ENCODE peak calls at places on chromosomes 13 and 19, in ten cellular contexts. K is adrenal gland, N is gastrocnemius medialis, U is IMR-90, D is HCT116, R is A549, Q is ovary, Y is Peyer's patch, H is GM12878, C is suprapubic skin. J is an unnamed sample.

GRCh38 chr13:99659234-99659633 is 158.0 kb downstream of the TM9SF2 start:
- DNase-seq in K (no peak), N (no peak), U (no peak), D (no peak), R (no peak), Q (no peak), Y (no peak), H (no peak), C (no peak), J (no peak)

GRCh38 chr13:43132911-43133310 is 109.5 kb downstream of the DNAJC15 start:
- DNase-seq in K (no peak), N (no peak), U (no peak), D (no peak), R (no peak), Q (no peak), Y (no peak), H (no peak), C (no peak), J (no peak)

GRCh38 chr19:35938282-35939224 is 2.4 kb downstream of the LRFN3 start:
- DNase-seq in K (no peak), N (no peak), U (no peak), D (no peak), R (no peak), Q (no peak), Y (no peak), H (no peak), C (no peak), J (no peak)

GRCh38 chr19:1860133-1860775 is 3.1 kb downstream of the KLF16 start:
- DNase-seq in K (peak; percentile 83), N (no peak), U (peak; percentile 81), D (no peak), R (peak; percentile 79), Q (peak; percentile 83), Y (peak; percentile 90), H (no peak), C (no peak), J (peak; percentile 75)

GRCh38 chr19:46574533-46574932 is 26.6 kb upstream of the CALM3 start:
- DNase-seq in K (peak; percentile 23), N (no peak), U (no peak), D (no peak), R (no peak), Q (no peak), Y (no peak), H (no peak), C (no peak), J (no peak)

GRCh38 chr19:53545271-53546065 is 7.5 kb downstream of the ZNF331 start:
- DNase-seq in K (no peak), N (no peak), U (peak; percentile 80), D (no peak), R (peak; percentile 97), Q (no peak), Y (no peak), H (no peak), C (no peak), J (no peak)

GRCh38 chr13:30881191-30881651 is 24.9 kb upstream of the MEDAG start:
- DNase-seq in K (peak; percentile 72), N (no peak), U (no peak), D (no peak), R (no peak), Q (no peak), Y (no peak), H (no peak), C (no peak), J (peak; percentile 27)

GRCh38 chr13:111470933-111471332 is 150.5 kb downstream of the TEX29 start:
- DNase-seq in K (peak; percentile 30), N (no peak), U (no peak), D (no peak), R (no peak), Q (no peak), Y (no peak), H (no peak), C (no peak), J (peak; percentile 5)

GRCh38 chr19:38642176-38642575 is 5.3 kb upstream of the ACTN4 start:
- DNase-seq in K (no peak), N (no peak), U (no peak), D (no peak), R (no peak), Q (no peak), Y (no peak), H (no peak), C (no peak), J (no peak)

DNA sequence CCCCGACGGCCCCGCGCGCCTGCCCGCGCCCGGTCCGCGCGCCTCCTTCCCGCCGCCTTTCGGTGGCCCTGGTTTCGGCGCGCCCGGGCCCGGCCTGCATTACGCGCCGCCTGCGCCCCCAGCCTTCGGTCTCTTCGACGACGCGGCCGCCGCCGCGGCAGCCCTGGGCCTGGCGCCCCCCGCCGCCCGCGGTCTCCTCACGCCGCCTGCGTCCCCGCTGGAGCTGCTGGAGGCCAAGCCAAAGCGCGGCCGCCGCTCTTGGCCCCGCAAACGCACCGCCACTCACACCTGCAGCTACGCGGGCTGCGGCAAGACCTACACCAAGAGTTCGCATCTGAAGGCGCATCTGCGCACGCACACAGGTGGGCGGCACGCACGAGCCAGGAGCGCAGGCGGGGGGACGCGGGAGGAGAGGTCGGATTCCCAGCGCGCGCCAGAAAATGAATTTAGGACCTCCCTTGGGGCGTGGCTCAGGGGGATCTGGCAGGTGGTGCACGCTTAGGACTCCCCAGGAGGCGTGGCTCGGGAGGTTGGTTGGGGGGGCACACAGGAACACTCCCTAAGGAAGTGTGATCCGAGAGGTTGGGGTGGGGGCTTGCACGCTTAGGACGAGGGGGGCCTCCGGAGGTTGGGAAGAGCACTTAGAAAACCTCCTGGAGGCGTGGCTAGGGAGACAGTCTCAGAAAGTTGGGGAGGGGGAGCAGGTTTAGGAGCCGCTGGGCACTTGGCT is 1.2 kb downstream of the KLF2 start:
- DNase-seq in K (peak; percentile 66), N (no peak), U (no peak), D (no peak), R (peak; percentile 43), Q (peak; percentile 79), Y (no peak), H (no peak), C (peak; percentile 83), J (peak; percentile 66)
- TF ChIP-seq POLR2A in K (no peak), N (no peak), U (peak; percentile 65), D (no peak), R (no peak), Q (no peak), Y (no peak), H (peak; percentile 75), C (no peak), J (no peak)

GRCh38 chr13:33249894-33250293 is 35.7 kb downstream of the STARD13 start:
- DNase-seq in K (no peak), N (no peak), U (no peak), D (no peak), R (no peak), Q (no peak), Y (no peak), H (no peak), C (no peak), J (no peak)

GRCh38 chr13:33249066-33249465 is 36.5 kb downstream of the STARD13 start:
- DNase-seq in K (no peak), N (no peak), U (peak; percentile 81), D (peak; percentile 13), R (no peak), Q (no peak), Y (no peak), H (no peak), C (no peak), J (no peak)

GRCh38 chr13:33252103-33252502 is 33.5 kb downstream of the STARD13 start:
- DNase-seq in K (no peak), N (peak; percentile 34), U (no peak), D (no peak), R (no peak), Q (no peak), Y (no peak), H (no peak), C (no peak), J (no peak)

GRCh38 chr13:33251131-33251629 is 34.4 kb downstream of the STARD13 start:
- DNase-seq in K (peak; percentile 88), N (no peak), U (peak; percentile 99), D (peak; percentile 31), R (no peak), Q (no peak), Y (no peak), H (peak; percentile 41), C (no peak), J (no peak)

DNA sequence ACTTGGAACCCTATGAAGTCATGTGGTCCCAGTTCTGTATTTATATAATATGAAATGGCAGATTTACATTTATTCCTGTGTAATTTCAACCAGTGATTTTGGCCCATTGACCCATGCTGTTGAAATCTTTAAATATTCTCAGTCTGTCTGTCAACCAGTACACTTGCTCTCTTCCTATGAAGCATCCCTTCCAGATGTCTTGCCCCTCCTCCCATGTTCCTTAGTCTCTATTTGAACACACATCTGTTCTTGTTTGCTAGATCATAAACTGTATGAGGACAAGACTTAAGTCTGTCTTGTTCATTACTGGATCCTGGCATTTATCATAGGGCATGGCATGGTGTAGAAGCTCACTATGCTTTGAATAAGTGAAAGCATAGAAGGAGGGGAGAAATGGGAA is 35.0 kb downstream of the STARD13 start:
- DNase-seq in K (no peak), N (no peak), U (peak; percentile 50), D (no peak), R (no peak), Q (no peak), Y (no peak), H (no peak), C (no peak), J (no peak)
- H3K4me1 ChIP-seq in K (peaks cover 20% of the 10 kb centered on the region), N (peaks cover 26% of the 10 kb centered on the region), U (peaks cover 14% of the 10 kb centered on the region), D (peaks cover 31% of the 10 kb centered on the region), R (peaks cover 16% of the 10 kb centered on the region), Q (no peaks in the 10 kb centered on the region), Y (peaks cover 2% of the 10 kb centered on the region), H (peaks cover 4% of the 10 kb centered on the region), C (peaks cover 22% of the 10 kb centered on the region), J (no peaks in the 10 kb centered on the region)

DNA sequence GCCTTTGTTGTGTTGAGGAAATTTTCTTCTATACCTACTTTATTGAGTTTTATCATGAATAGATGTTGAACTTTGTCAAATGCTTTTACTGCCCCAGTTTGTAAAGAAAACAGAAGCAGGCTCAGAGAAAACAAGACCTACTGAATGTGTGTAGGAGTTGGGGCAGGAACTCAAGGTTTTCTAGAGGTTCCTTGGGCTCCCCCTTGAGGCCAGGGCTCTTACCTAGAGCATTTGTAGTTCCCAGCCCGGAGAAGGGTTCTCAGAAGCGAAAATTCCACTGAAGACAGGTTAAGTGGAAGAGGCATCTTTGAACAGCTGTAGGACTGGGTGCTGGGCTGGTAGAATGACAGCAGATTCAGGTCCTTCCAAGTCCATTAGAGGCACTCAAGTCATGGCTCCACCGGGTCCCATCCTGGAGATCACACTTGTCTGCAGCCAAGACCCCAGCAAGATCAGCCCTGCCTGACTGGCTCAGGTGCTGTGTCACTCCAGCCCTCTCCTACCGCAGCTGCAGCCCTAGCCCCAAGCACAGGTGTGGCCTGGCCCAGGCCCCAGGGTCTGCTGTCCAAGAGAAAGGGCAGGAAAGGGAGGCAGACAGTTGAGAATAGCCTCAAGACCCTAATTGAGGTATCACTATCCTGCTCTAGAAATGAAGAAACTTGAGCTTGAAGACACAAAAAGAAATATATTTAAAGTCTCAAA is 425.5 kb downstream of the PCDH20 start:
- DNase-seq in K (no peak), N (no peak), U (no peak), D (no peak), R (peak; percentile 12), Q (no peak), Y (no peak), H (no peak), C (no peak), J (no peak)
- TF ChIP-seq CTCF in K (no peak), N (no peak), U (no peak), D (peak; percentile 11), R (no peak), Q (no peak), Y (no peak), H (peak; percentile 15), C (no peak), J (no peak)

DNA sequence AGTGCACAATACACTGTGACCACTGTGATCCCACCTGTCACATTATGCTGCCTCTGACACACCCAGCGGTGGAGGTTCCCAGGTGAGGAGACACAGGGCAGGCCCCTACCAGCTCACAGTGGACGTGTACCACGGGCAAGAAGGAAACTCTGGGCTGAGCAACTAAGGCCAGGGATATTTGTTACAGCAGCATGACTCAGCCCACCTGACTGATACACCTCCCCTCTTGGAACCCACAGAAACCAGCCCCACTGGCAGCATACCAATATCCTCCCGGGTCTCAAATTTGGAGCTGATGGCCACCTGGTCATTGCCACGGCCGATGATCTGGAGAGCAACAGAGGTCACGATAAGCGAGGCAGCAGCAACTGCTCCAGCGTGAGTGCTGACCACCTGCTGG is 14.9 kb downstream of the KLC3 start:
- DNase-seq in K (no peak), N (no peak), U (no peak), D (no peak), R (no peak), Q (no peak), Y (no peak), H (no peak), C (no peak), J (no peak)
- TF ChIP-seq POLR2A in K (no peak), N (no peak), U (no peak), D (no peak), R (no peak), Q (no peak), Y (no peak), H (no peak), C (no peak), J (no peak)

J was measured in testis.